ENCODE peak calls at places on chromosomes 2 and 18, in four cellular contexts. G is choroid plexus epithelial cell, Q is mammary epithelial cell, D is ovary. V is an unnamed sample.

GRCh38 chr18:79952996-79953559 is 1.6 kb upstream of the SLC66A2 start:
- DNase-seq in Q (no peak), G (no peak), D (peak; percentile 8), V (no peak)

GRCh38 chr18:74590606-74591005 is 7.1 kb upstream of the ZNF407 start:
- DNase-seq in D (no peak), G (no peak), Q (no peak), V (no peak)

GRCh38 chr2:130341562-130342019 is 1.1 kb upstream of the IMP4 start:
- DNase-seq in Q (no peak), G (no peak), D (no peak), V (no peak)

GRCh38 chr2:202317080-202317859 is 51.7 kb downstream of the NOP58 start:
- DNase-seq in Q (peak; percentile 58), G (peak; percentile 69), D (peak; percentile 72), V (peak; percentile 74)

GRCh38 chr18:54119524-54120019 is 104.9 kb downstream of the MBD2 start:
- DNase-seq in D (no peak), G (peak; percentile 87), Q (peak; percentile 51), V (peak; percentile 58)

GRCh38 chr2:154589514-154589913 is 109.0 kb upstream of the KCNJ3 start:
- DNase-seq in G (no peak), Q (no peak), D (no peak), V (no peak)

GRCh38 chr2:226115102-226115831 is 684.4 kb downstream of the IRS1 start:
- DNase-seq in D (no peak), G (peak; percentile 95), Q (peak; percentile 98), V (peak; percentile 96)

GRCh38 chr18:26190506-26190905 is 35.7 kb upstream of the TAF4B start:
- DNase-seq in D (no peak), G (no peak), Q (no peak), V (no peak)

GRCh38 chr2:187371221-187371620 is 76.8 kb downstream of the CALCRL start:
- DNase-seq in G (no peak), Q (no peak), D (no peak), V (no peak)

GRCh38 chr18:6368017-6368416 is 46.7 kb downstream of the L3MBTL4 start:
- DNase-seq in G (no peak), D (no peak), Q (no peak), V (no peak)

GRCh38 chr18:10927980-10928605 is 221.3 kb downstream of the PIEZO2 start:
- DNase-seq in Q (no peak), G (peak; percentile 43), D (no peak), V (no peak)

GRCh38 chr18:40612356-40612755 is 1342.7 kb upstream of the PIK3C3 start:
- DNase-seq in Q (no peak), D (no peak), G (no peak), V (no peak)

GRCh38 chr2:79994161-79994560 is 310.4 kb downstream of the LRRTM1 start:
- DNase-seq in D (no peak), Q (no peak), G (no peak), V (no peak)

GRCh38 chr2:161426788-161427412 is 10.8 kb downstream of the TBR1 start:
- DNase-seq in Q (peak; percentile 21), G (peak; percentile 54), D (no peak), V (peak; percentile 9)

DNA sequence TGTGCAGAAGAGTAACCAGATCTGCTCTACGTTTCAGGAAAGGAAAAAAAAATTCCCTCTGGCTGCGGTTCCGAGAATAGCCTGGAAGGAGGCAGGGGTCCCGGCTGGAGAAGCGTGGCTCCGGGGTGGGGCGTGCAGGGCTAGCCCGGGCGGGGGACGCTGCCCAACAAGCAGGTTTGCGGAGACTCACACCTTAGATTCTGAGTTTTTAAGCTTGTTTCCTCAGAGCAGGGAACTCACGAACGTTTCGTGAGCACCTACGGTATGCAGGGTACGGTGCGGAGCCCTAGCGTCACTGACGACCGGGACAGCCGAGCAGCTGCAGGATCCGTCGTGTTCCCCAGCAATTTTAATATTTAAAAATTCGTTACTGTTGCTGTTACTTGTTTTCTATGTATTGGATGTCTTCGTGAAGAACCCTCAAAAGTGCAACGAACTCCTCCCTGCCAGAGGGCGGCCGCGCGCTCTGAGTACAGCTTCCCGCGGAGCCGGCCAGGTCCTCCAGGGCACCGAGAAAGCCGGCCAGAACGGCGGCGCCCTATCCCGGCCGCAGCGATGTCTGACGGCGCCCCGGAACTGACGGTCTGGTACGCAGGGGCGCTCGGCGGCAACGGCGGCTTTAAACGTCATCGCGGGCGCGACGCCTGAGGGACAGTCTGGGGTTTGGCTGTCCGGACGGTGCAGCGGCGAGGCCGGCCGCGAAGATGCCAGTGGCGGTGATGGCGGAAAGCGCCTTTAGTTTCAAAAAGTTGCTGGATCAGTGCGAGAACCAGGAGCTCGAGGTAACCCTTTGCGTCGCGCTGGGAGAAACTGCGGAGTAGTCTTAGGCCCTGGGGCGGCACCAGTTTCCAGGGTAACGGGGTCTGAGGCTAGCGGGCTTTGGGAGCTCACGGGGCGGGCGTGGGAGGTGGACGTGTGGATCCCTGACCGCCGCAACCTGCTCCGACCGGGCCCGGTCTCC is at the start of gene COPS8:
- DNase-seq in G (peak; percentile 94), Q (peak; percentile 93), D (peak; percentile 94), V (peak; percentile 92)
- TF ChIP-seq CTCF in G (peak; percentile 32), Q (no peak), D (peak; percentile 30), V (peak; percentile 3)

GRCh38 chr2:12716250-12717190 is at the start of gene TRIB2:
- DNase-seq in Q (peak; percentile 81), D (peak; percentile 89), G (peak; percentile 96), V (peak; percentile 81)
- TF ChIP-seq CTCF in Q (no peak), D (no peak), G (no peak), V (peak; percentile 43)

GRCh38 chr2:28228419-28228995 is 164.2 kb upstream of the FOSL2 start:
- DNase-seq in G (peak; percentile 48), D (no peak), Q (no peak), V (no peak)
- TF ChIP-seq CTCF in G (peak; percentile 35), D (no peak), Q (no peak), V (peak; percentile 43)

GRCh38 chr2:176137249-176137573 is 7.7 kb downstream of the HOXD8 start:
- DNase-seq in Q (no peak), D (no peak), G (no peak), V (no peak)

GRCh38 chr2:176133366-176133765 is 3.9 kb downstream of the HOXD8 start:
- DNase-seq in D (peak; percentile 45), Q (no peak), G (no peak), V (no peak)

GRCh38 chr2:176136375-176137248 is 7.1 kb downstream of the HOXD8 start:
- DNase-seq in G (no peak), Q (no peak), D (peak; percentile 62), V (no peak)

GRCh38 chr2:176134045-176134444 is 4.5 kb downstream of the HOXD8 start:
- DNase-seq in Q (no peak), D (no peak), G (no peak), V (no peak)

DNA sequence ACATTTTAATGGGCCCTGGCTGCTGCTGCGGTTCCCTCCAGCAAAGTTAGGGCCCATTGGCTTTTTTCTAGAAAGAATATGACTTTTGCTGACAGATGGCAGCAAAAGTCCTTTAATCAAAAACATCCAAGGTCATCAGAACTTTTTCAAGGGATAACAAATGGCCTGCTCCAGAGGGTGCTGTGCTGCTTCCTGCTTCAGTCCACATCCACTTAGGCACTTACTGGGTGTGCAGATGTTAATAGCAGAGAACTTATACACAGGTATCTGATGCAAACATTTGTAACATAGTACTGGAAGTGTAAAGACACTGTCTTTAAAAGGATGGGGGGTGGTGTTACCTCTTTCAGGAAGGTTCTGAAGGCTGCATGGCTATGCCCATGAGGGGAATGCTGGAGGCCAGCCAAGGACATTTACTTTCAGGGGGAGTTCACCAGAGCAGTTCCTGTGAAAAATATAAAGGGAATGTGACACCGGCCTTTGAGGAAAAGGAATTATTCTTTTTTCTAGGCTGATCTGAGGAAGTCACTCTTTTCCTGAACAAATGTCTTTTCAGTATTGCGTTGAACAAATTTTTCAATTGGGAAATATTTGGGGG is 5.6 kb downstream of the HOXD8 start:
- DNase-seq in Q (no peak), D (peak; percentile 53), G (peak; percentile 19), V (peak; percentile 24)
- TF ChIP-seq CTCF in Q (no peak), D (no peak), G (no peak), V (peak; percentile 43)

DNA sequence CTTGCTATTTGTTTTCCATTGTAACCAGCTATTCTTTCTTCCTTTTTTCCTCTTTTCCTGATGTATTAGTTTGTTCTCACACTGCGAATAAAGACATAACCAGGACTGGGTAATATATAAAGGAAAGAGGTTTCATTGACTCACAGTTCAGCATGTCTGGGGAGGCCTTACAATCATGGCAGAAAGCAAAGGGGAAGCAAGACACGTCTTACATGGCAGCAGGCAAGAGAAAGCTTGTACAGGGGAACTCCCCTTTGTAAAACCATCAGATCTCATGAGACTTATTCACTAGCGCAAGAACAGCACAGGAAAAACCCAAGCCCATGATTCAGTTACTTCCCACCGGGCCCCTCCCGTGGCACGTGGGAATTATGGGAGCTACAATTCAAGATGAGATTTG is 51.2 kb downstream of the TMEM247 start:
- DNase-seq in G (no peak), Q (peak; percentile 23), D (no peak), V (no peak)
- TF ChIP-seq CTCF in G (no peak), Q (no peak), D (no peak), V (no peak)